ENCODE peak calls at places on chromosomes 13 and 19, in eight cellular contexts. I is endodermal cell; S is spleen; K is CD8-positive, alpha-beta memory T cell; T is A549; B is foreskin fibroblast; E is frontal cortex; O is DMS153. M is an unnamed sample.

GRCh38 chr19:36605101-36605838 is at the start of gene ZNF382:
- DNase-seq in E (peak; percentile 82), B (peak; percentile 54), K (peak; percentile 91), O (no peak), S (peak; percentile 94), I (peak; percentile 84), T (no peak), M (peak; percentile 40)

GRCh38 chr13:28326081-28326480 is 168.8 kb downstream of the FLT1 start:
- DNase-seq in B (no peak), T (no peak), S (no peak), I (no peak), E (no peak), K (no peak), O (no peak), M (no peak)

GRCh38 chr13:71797487-71797886 is 69.5 kb downstream of the DACH1 start:
- DNase-seq in I (no peak), K (no peak), S (no peak), O (no peak), T (no peak), E (no peak), B (no peak), M (no peak)

GRCh38 chr13:114259974-114260373 is 21.4 kb upstream of the UPF3A start:
- DNase-seq in K (no peak), T (no peak), E (no peak), I (no peak), B (no peak), O (peak; percentile 94), S (no peak), M (peak; percentile 88)

GRCh38 chr13:47250141-47250540 is 353.3 kb upstream of the HTR2A start:
- DNase-seq in B (peak; percentile 23), I (no peak), O (no peak), S (no peak), K (no peak), E (no peak), T (no peak), M (no peak)

GRCh38 chr13:66347718-66348117 is 882.4 kb downstream of the PCDH9 start:
- DNase-seq in K (no peak), S (no peak), B (no peak), E (no peak), T (peak; percentile 9), I (no peak), O (no peak), M (no peak)

GRCh38 chr19:56393119-56394012 is at the start of gene ZNF582:
- DNase-seq in B (peak; percentile 97), T (peak; percentile 97), K (peak; percentile 96), O (no peak), I (peak; percentile 97), S (peak; percentile 98), E (peak; percentile 90), M (peak; percentile 90)

GRCh38 chr13:30968734-30969335 is 36.4 kb downstream of the TEX26 start:
- DNase-seq in O (no peak), E (no peak), B (no peak), K (no peak), S (no peak), I (no peak), T (no peak), M (no peak)

GRCh38 chr13:113666951-113667701 is at the start of gene GRK1:
- DNase-seq in O (no peak), K (peak; percentile 41), T (no peak), S (peak; percentile 72), B (no peak), E (no peak), I (peak; percentile 64), M (no peak)

GRCh38 chr13:40813662-40814454 is 24.4 kb downstream of the SLC25A15 start:
- DNase-seq in T (peak; percentile 3), S (no peak), B (peak; percentile 16), I (peak; percentile 68), E (no peak), K (no peak), O (no peak), M (no peak)

GRCh38 chr19:18232540-18233223 is 6.4 kb upstream of the PDE4C start:
- DNase-seq in B (no peak), E (no peak), K (no peak), O (peak; percentile 19), T (peak; percentile 58), S (no peak), I (peak; percentile 93), M (no peak)

GRCh38 chr13:107582171-107582570 is 633.2 kb downstream of the LIG4 start:
- DNase-seq in T (no peak), S (no peak), K (no peak), E (no peak), O (no peak), B (no peak), I (no peak), M (no peak)

GRCh38 chr19:55316646-55317045 is 8.5 kb downstream of the TMEM150B start:
- DNase-seq in B (no peak), S (no peak), E (no peak), I (no peak), T (no peak), K (no peak), O (no peak), M (no peak)

GRCh38 chr19:18776288-18776594 is 14.9 kb downstream of the COMP start:
- DNase-seq in T (no peak), B (peak; percentile 43), O (no peak), I (no peak), E (no peak), S (no peak), K (no peak), M (no peak)

GRCh38 chr19:5480427-5480836 is 25.2 kb downstream of the ZNRF4 start:
- DNase-seq in B (no peak), E (no peak), I (peak; percentile 82), T (peak; percentile 54), K (no peak), S (no peak), O (no peak), M (no peak)

GRCh38 chr19:23957660-23958281 is 43.1 kb downstream of the ZNF726 start:
- DNase-seq in B (peak; percentile 96), O (no peak), E (no peak), K (no peak), I (no peak), T (peak; percentile 11), S (no peak), M (peak; percentile 6)

GRCh38 chr13:114079601-114080536 is 52.6 kb downstream of the RASA3 start:
- DNase-seq in O (no peak), T (no peak), S (peak; percentile 75), E (no peak), I (peak; percentile 38), B (no peak), K (peak; percentile 42), M (no peak)

GRCh38 chr13:21420706-21421105 is 38.4 kb downstream of the ZDHHC20 start:
- DNase-seq in T (no peak), I (no peak), E (no peak), B (peak; percentile 25), K (no peak), S (no peak), O (no peak), M (no peak)

GRCh38 chr13:112061367-112062046 is 5.4 kb upstream of the SOX1 start:
- DNase-seq in S (no peak), K (no peak), I (peak; percentile 62), B (no peak), O (no peak), E (peak; percentile 37), T (no peak), M (no peak)

GRCh38 chr13:97762141-97762540 is 191.3 kb upstream of the IPO5 start:
- DNase-seq in S (no peak), T (no peak), K (no peak), B (no peak), O (no peak), E (no peak), I (no peak), M (no peak)

GRCh38 chr19:29418106-29418684 is 107.6 kb upstream of the VSTM2B start:
- DNase-seq in T (no peak), B (no peak), K (no peak), O (no peak), I (no peak), S (no peak), E (no peak), M (no peak)

GRCh38 chr19:41552558-41552957 is 23.4 kb upstream of the CEACAM21 start:
- DNase-seq in S (no peak), T (no peak), I (no peak), E (no peak), K (no peak), B (no peak), O (no peak), M (no peak)

GRCh38 chr13:49097374-49097773 is 121.7 kb downstream of the FNDC3A start:
- DNase-seq in T (peak; percentile 25), B (peak; percentile 88), E (no peak), I (no peak), S (no peak), K (no peak), O (peak; percentile 52), M (peak; percentile 33)

GRCh38 chr19:5321851-5322681 is 18.5 kb downstream of the PTPRS start:
- DNase-seq in E (no peak), T (no peak), I (peak; percentile 58), B (no peak), S (peak; percentile 84), K (no peak), O (no peak), M (no peak)

M was measured in LNCaP clone FGC.